ENCODE peak calls at places on chromosome 11, in five cellular contexts. One of them, this sample, is unnamed.

GRCh38 chr11:71418643-71419042 is 29.6 kb downstream of the DHCR7 start:
- DNase-seq in brain microvascular endothelial cell: no peak
- DNase-seq in heart right ventricle: no peak
- DNase-seq in Right ventricle myocardium inferior: no peak
- DNase-seq in stimulated activated CD4-positive, alpha-beta T cell treated with anti-CD3 and anti-CD28 coated beads, Interleukin-1b, Interleukin-23, amount 100 ng/mL, for 4 hours: no peak
- DNase-seq in this sample: no peak

GRCh38 chr11:31815743-31816466 is 4.8 kb upstream of the PAX6 start:
- DNase-seq in brain microvascular endothelial cell: no peak
- DNase-seq in heart right ventricle: no peak
- DNase-seq in Right ventricle myocardium inferior: no peak
- DNase-seq in stimulated activated CD4-positive, alpha-beta T cell treated with anti-CD3 and anti-CD28 coated beads, Interleukin-1b, Interleukin-23, amount 100 ng/mL, for 4 hours: no peak
- DNase-seq in this sample: no peak

GRCh38 chr11:60169264-60169915 is 13.5 kb downstream of the MS4A6A start:
- DNase-seq in brain microvascular endothelial cell: peak; percentile 2
- DNase-seq in heart right ventricle: no peak
- DNase-seq in Right ventricle myocardium inferior: no peak
- DNase-seq in stimulated activated CD4-positive, alpha-beta T cell treated with anti-CD3 and anti-CD28 coated beads, Interleukin-1b, Interleukin-23, amount 100 ng/mL, for 4 hours: no peak
- DNase-seq in this sample: no peak

GRCh38 chr11:36326524-36327419 is 30.7 kb downstream of the PRR5L start:
- DNase-seq in brain microvascular endothelial cell: no peak
- DNase-seq in heart right ventricle: no peak
- DNase-seq in Right ventricle myocardium inferior: no peak
- DNase-seq in stimulated activated CD4-positive, alpha-beta T cell treated with anti-CD3 and anti-CD28 coated beads, Interleukin-1b, Interleukin-23, amount 100 ng/mL, for 4 hours: no peak
- DNase-seq in this sample: no peak

GRCh38 chr11:27158763-27159679 is 118.4 kb downstream of the BBOX1 start:
- DNase-seq in brain microvascular endothelial cell: peak; percentile 90
- DNase-seq in heart right ventricle: no peak
- DNase-seq in Right ventricle myocardium inferior: no peak
- DNase-seq in stimulated activated CD4-positive, alpha-beta T cell treated with anti-CD3 and anti-CD28 coated beads, Interleukin-1b, Interleukin-23, amount 100 ng/mL, for 4 hours: no peak
- DNase-seq in this sample: no peak

GRCh38 chr11:134223066-134223465 is 701 bp downstream of the NCAPD3 start:
- DNase-seq in brain microvascular endothelial cell: no peak
- DNase-seq in heart right ventricle: no peak
- DNase-seq in Right ventricle myocardium inferior: no peak
- DNase-seq in stimulated activated CD4-positive, alpha-beta T cell treated with anti-CD3 and anti-CD28 coated beads, Interleukin-1b, Interleukin-23, amount 100 ng/mL, for 4 hours: no peak
- DNase-seq in this sample: no peak

GRCh38 chr11:67648796-67649613 is 1.5 kb downstream of the ACY3 start:
- DNase-seq in brain microvascular endothelial cell: no peak
- DNase-seq in heart right ventricle: no peak
- DNase-seq in Right ventricle myocardium inferior: no peak
- DNase-seq in stimulated activated CD4-positive, alpha-beta T cell treated with anti-CD3 and anti-CD28 coated beads, Interleukin-1b, Interleukin-23, amount 100 ng/mL, for 4 hours: no peak
- DNase-seq in this sample: no peak

GRCh38 chr11:49995559-49995958 is 13.2 kb upstream of the OR4C12 start:
- DNase-seq in brain microvascular endothelial cell: peak; percentile 35
- DNase-seq in heart right ventricle: no peak
- DNase-seq in Right ventricle myocardium inferior: no peak
- DNase-seq in stimulated activated CD4-positive, alpha-beta T cell treated with anti-CD3 and anti-CD28 coated beads, Interleukin-1b, Interleukin-23, amount 100 ng/mL, for 4 hours: no peak
- DNase-seq in this sample: no peak

GRCh38 chr11:107898270-107898669 is 30.0 kb upstream of the RAB39A start:
- DNase-seq in brain microvascular endothelial cell: peak; percentile 35
- DNase-seq in heart right ventricle: no peak
- DNase-seq in Right ventricle myocardium inferior: no peak
- DNase-seq in stimulated activated CD4-positive, alpha-beta T cell treated with anti-CD3 and anti-CD28 coated beads, Interleukin-1b, Interleukin-23, amount 100 ng/mL, for 4 hours: no peak
- DNase-seq in this sample: no peak

GRCh38 chr11:64249038-64249437 is 2.3 kb upstream of the PLCB3 start:
- DNase-seq in brain microvascular endothelial cell: no peak
- DNase-seq in heart right ventricle: peak; percentile 11
- DNase-seq in Right ventricle myocardium inferior: no peak
- DNase-seq in stimulated activated CD4-positive, alpha-beta T cell treated with anti-CD3 and anti-CD28 coated beads, Interleukin-1b, Interleukin-23, amount 100 ng/mL, for 4 hours: no peak
- DNase-seq in this sample: no peak

This sample was measured in memory B cell.